ENCODE peak calls at places on chromosomes 12 and 14, in six cellular contexts. U is ovary, I is stomach, L is dorsolateral prefrontal cortex, O is HepG2, N is transverse colon. M is an unnamed sample.

GRCh38 chr12:131011165-131012079 is 57.7 kb downstream of the ADGRD1 start:
- DNase-seq in U (no peak), I (no peak), L (no peak), O (no peak), N (no peak), M (no peak)

GRCh38 chr12:100141666-100141997 is 1.0 kb downstream of the BLTP3B start:
- DNase-seq in U (no peak), I (no peak), L (no peak), O (no peak), N (no peak), M (no peak)

GRCh38 chr14:28321475-28322244 is 444.9 kb upstream of the FOXG1 start:
- DNase-seq in U (no peak), I (no peak), L (no peak), O (no peak), N (no peak), M (no peak)

GRCh38 chr14:50714452-50715073 is 46.5 kb upstream of the SAV1 start:
- DNase-seq in U (no peak), I (no peak), L (no peak), O (peak; percentile 12), N (no peak), M (no peak)

GRCh38 chr14:69037790-69038448 is 58.8 kb upstream of the ACTN1 start:
- DNase-seq in U (no peak), I (no peak), L (no peak), O (no peak), N (no peak), M (no peak)

GRCh38 chr12:31363416-31363809 is 37.5 kb upstream of the SINHCAF start:
- DNase-seq in U (no peak), I (no peak), L (no peak), O (no peak), N (no peak), M (no peak)

GRCh38 chr14:88005978-88006851 is 1.3 kb downstream of the GPR65 start:
- DNase-seq in U (no peak), I (no peak), L (no peak), O (no peak), N (peak; percentile 30), M (no peak)

GRCh38 chr14:38718519-38718918 is 384.5 kb downstream of the SEC23A start:
- DNase-seq in U (no peak), I (no peak), L (no peak), O (no peak), N (no peak), M (no peak)

GRCh38 chr12:58833844-58834243 is 86.5 kb downstream of the LRIG3 start:
- DNase-seq in U (no peak), I (no peak), L (no peak), O (no peak), N (no peak), M (no peak)

GRCh38 chr12:52613363-52614030 is 4.9 kb downstream of the KRT73 start:
- DNase-seq in U (no peak), I (no peak), L (no peak), O (no peak), N (no peak), M (no peak)

GRCh38 chr14:50520947-50521815 is 11.2 kb downstream of the MAP4K5 start:
- DNase-seq in U (no peak), I (no peak), L (peak; percentile 54), O (no peak), N (peak; percentile 19), M (no peak)

GRCh38 chr14:30078827-30079402 is 151.3 kb upstream of the PRKD1 start:
- DNase-seq in U (no peak), I (no peak), L (no peak), O (no peak), N (no peak), M (no peak)

GRCh38 chr14:53390008-53390407 is 236.9 kb upstream of the DDHD1 start:
- DNase-seq in U (no peak), I (no peak), L (no peak), O (no peak), N (no peak), M (no peak)
- H3K4me3 ChIP-seq in U (no peak overlapping the region), I (no peak overlapping the region), L (no peak overlapping the region), O (no peak overlapping the region), N (no peak overlapping the region), M (no peak overlapping the region)

GRCh38 chr14:101482066-101482465 is 79.2 kb upstream of the DIO3 start:
- DNase-seq in U (no peak), I (no peak), L (no peak), O (no peak), N (no peak), M (no peak)

GRCh38 chr14:101480022-101480746 is 81.1 kb upstream of the DIO3 start:
- DNase-seq in U (no peak), I (peak; percentile 15), L (peak; percentile 20), O (no peak), N (no peak), M (no peak)

GRCh38 chr14:101478796-101479410 is 82.4 kb upstream of the DIO3 start:
- DNase-seq in U (no peak), I (peak; percentile 9), L (no peak), O (no peak), N (no peak), M (no peak)

GRCh38 chr14:101481557-101481956 is 79.7 kb upstream of the DIO3 start:
- DNase-seq in U (peak; percentile 32), I (peak; percentile 13), L (no peak), O (no peak), N (peak; percentile 4), M (no peak)

DNA sequence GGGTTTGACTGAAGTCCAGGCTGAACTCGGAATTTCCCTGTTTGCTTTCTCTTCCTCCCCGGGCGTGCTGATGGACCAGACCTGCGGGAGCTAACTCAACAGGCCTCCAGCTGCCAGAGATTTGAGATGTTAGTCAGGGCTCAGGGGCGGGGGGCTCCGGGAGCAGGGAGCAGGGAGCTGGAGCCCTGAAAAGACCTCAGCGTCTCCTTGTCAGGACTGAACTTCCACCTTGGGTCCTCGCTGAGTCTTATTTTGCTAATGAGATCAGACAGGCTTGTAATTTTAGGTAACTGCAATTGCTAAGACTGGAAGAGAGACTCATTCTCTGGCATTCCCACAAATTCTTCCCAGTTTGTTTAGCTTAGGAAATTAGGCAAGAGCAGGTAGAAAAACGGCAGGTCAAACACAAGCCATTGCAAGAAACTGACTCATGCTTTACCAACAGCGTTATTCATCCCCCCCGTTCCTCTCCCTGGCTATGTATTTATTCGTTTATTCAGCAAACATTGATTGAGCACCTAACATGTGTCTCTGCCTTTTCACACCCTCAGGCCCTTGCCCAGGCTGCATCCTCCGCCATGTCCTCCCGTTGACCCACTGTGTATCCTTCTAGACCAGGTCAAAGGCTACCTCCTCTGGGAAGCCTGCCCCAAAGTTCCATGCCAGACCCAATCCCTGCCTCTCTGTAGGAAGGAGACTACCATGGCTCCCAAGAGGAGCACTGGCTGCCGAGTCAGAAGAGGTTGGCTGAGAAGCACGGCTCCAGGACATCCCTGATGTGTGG is 80.4 kb upstream of the DIO3 start:
- DNase-seq in U (peak; percentile 62), I (peak; percentile 15), L (peak; percentile 26), O (peak; percentile 10), N (peak; percentile 6), M (no peak)
- H3K4me3 ChIP-seq in U (no peak overlapping the region), I (no peak overlapping the region), L (no peak overlapping the region), O (no peak overlapping the region), N (no peak overlapping the region), M (no peak overlapping the region)

GRCh38 chr12:29667011-29667410 is 116.7 kb downstream of the TMTC1 start:
- DNase-seq in U (no peak), I (no peak), L (no peak), O (no peak), N (no peak), M (no peak)
- H3K4me3 ChIP-seq in U (no peak overlapping the region), I (no peak overlapping the region), L (no peak overlapping the region), O (no peak overlapping the region), N (no peak overlapping the region), M (no peak overlapping the region)

DNA sequence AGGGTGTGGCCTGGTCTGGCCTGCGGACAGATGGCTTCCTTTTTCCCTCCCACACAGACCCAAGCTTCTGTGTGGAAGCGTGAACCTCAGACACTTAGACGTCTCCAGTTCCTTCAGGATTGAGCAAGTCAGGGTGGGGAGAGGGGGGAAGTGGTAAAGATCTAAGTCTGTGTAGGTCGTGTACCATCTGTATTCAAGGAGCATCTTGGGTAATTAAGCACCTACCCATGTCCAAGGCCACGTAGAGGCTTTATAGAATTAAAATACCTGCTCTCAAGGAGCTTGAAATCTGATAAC is 1.7 kb downstream of the AVIL start:
- DNase-seq in U (no peak), I (no peak), L (no peak), O (no peak), N (peak; percentile 46), M (no peak)
- H3K4me3 ChIP-seq in U (no peak overlapping the region), I (no peak overlapping the region), L (no peak overlapping the region), O (no peak overlapping the region), N (no peak overlapping the region), M (no peak overlapping the region)